ENCODE peak calls at places on chromosomes 2 and 18, in ten cellular contexts. One of them, this sample, is unnamed. For H3K9me3, the result is how much of the 10 kb centered on the place peaks cover.

GRCh38 chr18:3789525-3789924 is 339.6 kb downstream of the TGIF1 start:
- DNase-seq in kidney: no peak
- DNase-seq in esophagus squamous epithelium: no peak
- DNase-seq in astrocyte: no peak
- DNase-seq in K562: no peak
- DNase-seq in Panc1: no peak
- DNase-seq in breast epithelium: no peak
- DNase-seq in CD8-positive, alpha-beta T cell: no peak
- DNase-seq in A549: no peak
- DNase-seq in CD4-positive, CD25-positive, alpha-beta regulatory T cell: no peak
- DNase-seq in this sample: no peak

GRCh38 chr18:12038082-12038660 is 55.5 kb upstream of the ANKRD62 start:
- DNase-seq in A549: no peak
- DNase-seq in kidney: peak
- DNase-seq in breast epithelium: no peak
- DNase-seq in astrocyte: peak
- DNase-seq in Panc1: no peak
- DNase-seq in CD4-positive, CD25-positive, alpha-beta regulatory T cell: no peak
- DNase-seq in esophagus squamous epithelium: no peak
- DNase-seq in CD8-positive, alpha-beta T cell: no peak
- DNase-seq in K562: no peak
- DNase-seq in this sample: peak

GRCh38 chr2:67159929-67160328 is 237.2 kb upstream of the ETAA1 start:
- DNase-seq in A549: no peak
- DNase-seq in K562: no peak
- DNase-seq in breast epithelium: no peak
- DNase-seq in Panc1: no peak
- DNase-seq in CD4-positive, CD25-positive, alpha-beta regulatory T cell: no peak
- DNase-seq in esophagus squamous epithelium: no peak
- DNase-seq in astrocyte: peak
- DNase-seq in CD8-positive, alpha-beta T cell: no peak
- DNase-seq in kidney: no peak
- DNase-seq in this sample: peak

GRCh38 chr2:105262662-105263091 is 21.1 kb downstream of the GPR45 start:
- DNase-seq in kidney: no peak
- DNase-seq in CD8-positive, alpha-beta T cell: no peak
- DNase-seq in astrocyte: peak
- DNase-seq in K562: peak
- DNase-seq in esophagus squamous epithelium: no peak
- DNase-seq in A549: no peak
- DNase-seq in CD4-positive, CD25-positive, alpha-beta regulatory T cell: no peak
- DNase-seq in Panc1: no peak
- DNase-seq in breast epithelium: no peak
- DNase-seq in this sample: no peak

GRCh38 chr2:191557841-191558240 is 120.1 kb upstream of the NABP1 start:
- DNase-seq in CD4-positive, CD25-positive, alpha-beta regulatory T cell: no peak
- DNase-seq in Panc1: no peak
- DNase-seq in esophagus squamous epithelium: no peak
- DNase-seq in A549: no peak
- DNase-seq in kidney: no peak
- DNase-seq in astrocyte: no peak
- DNase-seq in K562: peak
- DNase-seq in breast epithelium: no peak
- DNase-seq in CD8-positive, alpha-beta T cell: no peak
- DNase-seq in this sample: no peak

GRCh38 chr2:193334401-193334800 is 1139.7 kb upstream of the TMEFF2 start:
- DNase-seq in A549: no peak
- DNase-seq in esophagus squamous epithelium: no peak
- DNase-seq in Panc1: no peak
- DNase-seq in CD4-positive, CD25-positive, alpha-beta regulatory T cell: no peak
- DNase-seq in CD8-positive, alpha-beta T cell: no peak
- DNase-seq in breast epithelium: no peak
- DNase-seq in K562: no peak
- DNase-seq in astrocyte: no peak
- DNase-seq in kidney: no peak
- DNase-seq in this sample: no peak

GRCh38 chr2:191041418-191042161 is 27.6 kb upstream of the STAT1 start:
- DNase-seq in astrocyte: peak
- DNase-seq in breast epithelium: no peak
- DNase-seq in esophagus squamous epithelium: no peak
- DNase-seq in A549: peak
- DNase-seq in kidney: no peak
- DNase-seq in K562: peak
- DNase-seq in CD8-positive, alpha-beta T cell: no peak
- DNase-seq in CD4-positive, CD25-positive, alpha-beta regulatory T cell: no peak
- DNase-seq in Panc1: no peak
- DNase-seq in this sample: no peak

GRCh38 chr2:75027886-75028285 is 69.4 kb downstream of the POLE4 start:
- DNase-seq in Panc1: no peak
- DNase-seq in kidney: no peak
- DNase-seq in breast epithelium: no peak
- DNase-seq in astrocyte: no peak
- DNase-seq in K562: no peak
- DNase-seq in A549: no peak
- DNase-seq in esophagus squamous epithelium: no peak
- DNase-seq in CD4-positive, CD25-positive, alpha-beta regulatory T cell: no peak
- DNase-seq in CD8-positive, alpha-beta T cell: no peak
- DNase-seq in this sample: no peak

GRCh38 chr18:48422947-48423378 is 13.8 kb upstream of the ZBTB7C start:
- DNase-seq in CD4-positive, CD25-positive, alpha-beta regulatory T cell: no peak
- DNase-seq in K562: no peak
- DNase-seq in astrocyte: no peak
- DNase-seq in Panc1: no peak
- DNase-seq in kidney: no peak
- DNase-seq in CD8-positive, alpha-beta T cell: no peak
- DNase-seq in A549: no peak
- DNase-seq in breast epithelium: no peak
- DNase-seq in esophagus squamous epithelium: no peak
- DNase-seq in this sample: no peak

GRCh38 chr2:241051578-241052487 is 50.3 kb downstream of the MTERF4 start:
- DNase-seq in CD4-positive, CD25-positive, alpha-beta regulatory T cell: no peak
- DNase-seq in kidney: peak
- DNase-seq in breast epithelium: no peak
- DNase-seq in A549: no peak
- DNase-seq in Panc1: no peak
- DNase-seq in astrocyte: no peak
- DNase-seq in K562: no peak
- DNase-seq in esophagus squamous epithelium: no peak
- DNase-seq in CD8-positive, alpha-beta T cell: no peak
- DNase-seq in this sample: peak

GRCh38 chr2:208025814-208026184 is 472 bp upstream of the PLEKHM3 start:
- DNase-seq in K562: no peak
- DNase-seq in breast epithelium: no peak
- DNase-seq in astrocyte: no peak
- DNase-seq in A549: no peak
- DNase-seq in Panc1: no peak
- DNase-seq in kidney: no peak
- DNase-seq in CD4-positive, CD25-positive, alpha-beta regulatory T cell: no peak
- DNase-seq in CD8-positive, alpha-beta T cell: peak
- DNase-seq in esophagus squamous epithelium: no peak
- DNase-seq in this sample: no peak

DNA sequence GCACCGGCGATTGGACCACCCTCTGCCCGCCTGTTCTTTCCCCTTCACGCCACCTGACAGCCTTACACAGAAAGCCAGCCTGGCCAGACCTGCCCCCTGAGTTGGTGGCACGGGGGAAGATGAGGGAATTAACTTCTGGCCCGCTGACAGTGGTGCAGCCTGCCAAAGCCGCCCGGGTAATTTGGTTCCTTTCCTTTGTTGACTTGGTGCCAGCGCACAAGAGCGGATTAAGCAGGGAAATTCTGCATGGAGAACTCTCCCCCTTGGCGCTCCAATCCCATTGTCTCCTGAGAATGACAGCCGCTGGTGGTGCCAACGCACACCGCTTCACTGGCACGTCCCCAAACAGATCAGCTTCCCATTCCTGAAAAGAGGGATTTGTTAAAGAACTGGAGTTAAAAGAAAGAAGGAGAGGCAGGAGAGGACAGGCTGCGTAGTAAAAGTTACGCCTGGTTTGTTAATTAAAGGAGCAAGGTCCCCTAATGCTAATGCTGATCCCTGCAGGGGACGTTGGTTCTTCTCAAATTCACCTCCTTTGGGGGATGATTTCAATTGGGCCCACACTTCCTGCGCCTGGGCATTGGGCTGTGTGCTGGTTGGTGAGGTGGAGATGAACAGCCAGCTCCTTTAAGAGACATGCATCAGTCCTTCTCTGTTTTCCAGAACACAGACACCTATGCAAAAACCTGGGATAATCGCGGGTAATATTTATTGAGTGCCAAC is 286.8 kb downstream of the MYCN start:
- DNase-seq in K562: no peak
- DNase-seq in Panc1: no peak
- DNase-seq in CD8-positive, alpha-beta T cell: no peak
- DNase-seq in astrocyte: no peak
- DNase-seq in esophagus squamous epithelium: no peak
- DNase-seq in breast epithelium: no peak
- DNase-seq in CD4-positive, CD25-positive, alpha-beta regulatory T cell: no peak
- DNase-seq in A549: no peak
- DNase-seq in kidney: no peak
- DNase-seq in this sample: no peak
- H3K9me3 ChIP-seq in K562: under half
- H3K9me3 ChIP-seq in Panc1: under half
- H3K9me3 ChIP-seq in CD8-positive, alpha-beta T cell: under half
- H3K9me3 ChIP-seq in astrocyte: under half
- H3K9me3 ChIP-seq in esophagus squamous epithelium: under half
- H3K9me3 ChIP-seq in breast epithelium: under half
- H3K9me3 ChIP-seq in CD4-positive, CD25-positive, alpha-beta regulatory T cell: under half
- H3K9me3 ChIP-seq in A549: under half
- H3K9me3 ChIP-seq in kidney: under half
- H3K9me3 ChIP-seq in this sample: under half

GRCh38 chr2:160126315-160126714 is 63.9 kb upstream of the PLA2R1 start:
- DNase-seq in breast epithelium: no peak
- DNase-seq in K562: no peak
- DNase-seq in CD8-positive, alpha-beta T cell: no peak
- DNase-seq in astrocyte: no peak
- DNase-seq in A549: no peak
- DNase-seq in CD4-positive, CD25-positive, alpha-beta regulatory T cell: no peak
- DNase-seq in esophagus squamous epithelium: no peak
- DNase-seq in kidney: no peak
- DNase-seq in Panc1: no peak
- DNase-seq in this sample: no peak
- H3K4me3 ChIP-seq in breast epithelium: no peak
- H3K4me3 ChIP-seq in K562: no peak
- H3K4me3 ChIP-seq in CD8-positive, alpha-beta T cell: no peak
- H3K4me3 ChIP-seq in astrocyte: no peak
- H3K4me3 ChIP-seq in A549: no peak
- H3K4me3 ChIP-seq in CD4-positive, CD25-positive, alpha-beta regulatory T cell: no peak
- H3K4me3 ChIP-seq in esophagus squamous epithelium: no peak
- H3K4me3 ChIP-seq in kidney: no peak
- H3K4me3 ChIP-seq in Panc1: no peak
- H3K4me3 ChIP-seq in this sample: no peak

GRCh38 chr18:78903436-78904178 is 76.0 kb upstream of the SALL3 start:
- DNase-seq in breast epithelium: no peak
- DNase-seq in astrocyte: no peak
- DNase-seq in CD8-positive, alpha-beta T cell: no peak
- DNase-seq in Panc1: no peak
- DNase-seq in esophagus squamous epithelium: no peak
- DNase-seq in kidney: peak
- DNase-seq in K562: no peak
- DNase-seq in A549: no peak
- DNase-seq in CD4-positive, CD25-positive, alpha-beta regulatory T cell: no peak
- DNase-seq in this sample: no peak
- H3K9me3 ChIP-seq in breast epithelium: under half
- H3K9me3 ChIP-seq in astrocyte: under half
- H3K9me3 ChIP-seq in CD8-positive, alpha-beta T cell: under half
- H3K9me3 ChIP-seq in Panc1: under half
- H3K9me3 ChIP-seq in esophagus squamous epithelium: under half
- H3K9me3 ChIP-seq in kidney: under half
- H3K9me3 ChIP-seq in K562: under half
- H3K9me3 ChIP-seq in A549: under half
- H3K9me3 ChIP-seq in CD4-positive, CD25-positive, alpha-beta regulatory T cell: under half
- H3K9me3 ChIP-seq in this sample: under half

GRCh38 chr2:144183744-144184143 is 336.2 kb downstream of the ZEB2 start:
- DNase-seq in astrocyte: peak
- DNase-seq in CD8-positive, alpha-beta T cell: peak
- DNase-seq in K562: no peak
- DNase-seq in A549: no peak
- DNase-seq in kidney: no peak
- DNase-seq in Panc1: no peak
- DNase-seq in breast epithelium: no peak
- DNase-seq in esophagus squamous epithelium: no peak
- DNase-seq in CD4-positive, CD25-positive, alpha-beta regulatory T cell: peak
- DNase-seq in this sample: no peak
- H3K4me3 ChIP-seq in astrocyte: no peak
- H3K4me3 ChIP-seq in CD8-positive, alpha-beta T cell: no peak
- H3K4me3 ChIP-seq in K562: no peak
- H3K4me3 ChIP-seq in A549: no peak
- H3K4me3 ChIP-seq in kidney: no peak
- H3K4me3 ChIP-seq in Panc1: no peak
- H3K4me3 ChIP-seq in breast epithelium: peak
- H3K4me3 ChIP-seq in esophagus squamous epithelium: no peak
- H3K4me3 ChIP-seq in CD4-positive, CD25-positive, alpha-beta regulatory T cell: peak
- H3K4me3 ChIP-seq in this sample: no peak

GRCh38 chr2:2561346-2562095 is 230.4 kb upstream of the MYT1L start:
- DNase-seq in astrocyte: no peak
- DNase-seq in CD4-positive, CD25-positive, alpha-beta regulatory T cell: no peak
- DNase-seq in kidney: no peak
- DNase-seq in CD8-positive, alpha-beta T cell: no peak
- DNase-seq in K562: no peak
- DNase-seq in A549: no peak
- DNase-seq in Panc1: no peak
- DNase-seq in esophagus squamous epithelium: no peak
- DNase-seq in breast epithelium: no peak
- DNase-seq in this sample: no peak

GRCh38 chr2:2563309-2563860 is 232.3 kb upstream of the MYT1L start:
- DNase-seq in breast epithelium: no peak
- DNase-seq in CD8-positive, alpha-beta T cell: no peak
- DNase-seq in astrocyte: no peak
- DNase-seq in A549: no peak
- DNase-seq in Panc1: no peak
- DNase-seq in kidney: no peak
- DNase-seq in CD4-positive, CD25-positive, alpha-beta regulatory T cell: no peak
- DNase-seq in esophagus squamous epithelium: no peak
- DNase-seq in K562: no peak
- DNase-seq in this sample: no peak

GRCh38 chr2:2560374-2561015 is 229.4 kb upstream of the MYT1L start:
- DNase-seq in CD4-positive, CD25-positive, alpha-beta regulatory T cell: no peak
- DNase-seq in Panc1: no peak
- DNase-seq in esophagus squamous epithelium: no peak
- DNase-seq in CD8-positive, alpha-beta T cell: no peak
- DNase-seq in kidney: no peak
- DNase-seq in K562: no peak
- DNase-seq in breast epithelium: no peak
- DNase-seq in A549: no peak
- DNase-seq in astrocyte: no peak
- DNase-seq in this sample: no peak

GRCh38 chr2:2564300-2565085 is 233.4 kb upstream of the MYT1L start:
- DNase-seq in Panc1: no peak
- DNase-seq in A549: no peak
- DNase-seq in K562: no peak
- DNase-seq in esophagus squamous epithelium: no peak
- DNase-seq in CD4-positive, CD25-positive, alpha-beta regulatory T cell: no peak
- DNase-seq in astrocyte: no peak
- DNase-seq in CD8-positive, alpha-beta T cell: no peak
- DNase-seq in breast epithelium: no peak
- DNase-seq in kidney: no peak
- DNase-seq in this sample: no peak

DNA sequence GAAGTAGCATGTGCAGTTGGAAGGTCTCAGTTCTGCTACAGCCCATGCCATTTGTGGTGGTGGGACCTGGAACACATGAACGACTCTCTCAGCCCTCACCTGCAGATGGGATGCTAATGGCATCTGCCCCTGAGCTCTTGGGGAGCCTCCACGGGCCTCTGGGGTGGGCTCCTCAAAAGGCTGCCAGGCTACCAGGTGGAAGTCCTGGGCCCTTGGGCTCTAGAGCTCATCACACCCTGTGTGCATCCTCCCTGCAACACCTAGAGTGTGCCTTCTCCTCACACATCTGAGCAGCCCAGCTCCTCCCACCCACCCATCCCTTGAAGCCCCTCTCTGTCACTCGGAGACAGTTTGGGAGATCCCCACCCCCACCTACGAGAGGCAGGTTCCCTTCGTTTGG is 231.8 kb upstream of the MYT1L start:
- DNase-seq in CD8-positive, alpha-beta T cell: no peak
- DNase-seq in breast epithelium: no peak
- DNase-seq in CD4-positive, CD25-positive, alpha-beta regulatory T cell: no peak
- DNase-seq in A549: no peak
- DNase-seq in esophagus squamous epithelium: no peak
- DNase-seq in kidney: no peak
- DNase-seq in astrocyte: no peak
- DNase-seq in K562: no peak
- DNase-seq in Panc1: no peak
- DNase-seq in this sample: no peak
- H3K9me3 ChIP-seq in CD8-positive, alpha-beta T cell: under half
- H3K9me3 ChIP-seq in breast epithelium: under half
- H3K9me3 ChIP-seq in CD4-positive, CD25-positive, alpha-beta regulatory T cell: under half
- H3K9me3 ChIP-seq in A549: under half
- H3K9me3 ChIP-seq in esophagus squamous epithelium: under half
- H3K9me3 ChIP-seq in kidney: under half
- H3K9me3 ChIP-seq in astrocyte: under half
- H3K9me3 ChIP-seq in K562: under half
- H3K9me3 ChIP-seq in Panc1: under half
- H3K9me3 ChIP-seq in this sample: under half